ENCODE peak calls at places on chromosome 15, in four cellular contexts. P is pancreas, E is AG04450, I is left lung. C is an unnamed sample. For H3K27me3, the result is how much of the 10 kb centered on the place peaks cover.

GRCh38 chr15:31080618-31081017 is 20.9 kb downstream of the TRPM1 start:
- DNase-seq in P (peak), E (no peak), I (peak), C (no peak)

GRCh38 chr15:57529748-57530147 is 62.0 kb upstream of the MYZAP start:
- DNase-seq in P (no peak), E (no peak), I (no peak), C (no peak)

GRCh38 chr15:39692464-39693327 is 89.9 kb downstream of the FSIP1 start:
- DNase-seq in P (no peak), E (no peak), I (no peak), C (no peak)

GRCh38 chr15:76310470-76311070 is 699 bp downstream of the ETFA start:
- DNase-seq in P (no peak), E (no peak), I (no peak), C (no peak)

GRCh38 chr15:39756806-39757522 is 25.7 kb downstream of the FSIP1 start:
- DNase-seq in P (no peak), E (peak), I (no peak), C (no peak)

GRCh38 chr15:87874896-87875661 is 381.5 kb downstream of the NTRK3 start:
- DNase-seq in P (peak), E (peak), I (peak), C (no peak)

GRCh38 chr15:97585408-97585807 is 375.1 kb upstream of the ARRDC4 start:
- DNase-seq in P (no peak), E (no peak), I (no peak), C (no peak)

GRCh38 chr15:25422021-25422420 is 16.8 kb downstream of the UBE3A start:
- DNase-seq in P (no peak), E (no peak), I (no peak), C (no peak)

GRCh38 chr15:52427804-52428203 is 100.9 kb downstream of the MYO5A start:
- DNase-seq in P (no peak), E (peak), I (no peak), C (no peak)

GRCh38 chr15:40330368-40330836 is 6.9 kb downstream of the INAFM2 start:
- DNase-seq in P (no peak), E (no peak), I (no peak), C (no peak)

GRCh38 chr15:41940441-41940857 is 31.9 kb downstream of the EHD4 start:
- DNase-seq in P (no peak), E (no peak), I (peak), C (no peak)

GRCh38 chr15:60614862-60615771 is 136.2 kb upstream of the ICE2 start:
- DNase-seq in P (no peak), E (no peak), I (peak), C (no peak)

GRCh38 chr15:41794081-41794480 is 19.8 kb downstream of the MAPKBP1 start:
- DNase-seq in P (no peak), E (no peak), I (no peak), C (no peak)

GRCh38 chr15:88115529-88116152 is 140.9 kb downstream of the NTRK3 start:
- DNase-seq in P (no peak), E (no peak), I (no peak), C (no peak)

GRCh38 chr15:77347197-77347596 is 72.7 kb downstream of the PEAK1 start:
- DNase-seq in P (no peak), E (no peak), I (no peak), C (no peak)

GRCh38 chr15:65408370-65409283 is 14.1 kb downstream of the IGDCC4 start:
- DNase-seq in P (no peak), E (no peak), I (no peak), C (no peak)

GRCh38 chr15:64851503-64851840 is 9.8 kb downstream of the PLEKHO2 start:
- DNase-seq in P (no peak), E (peak), I (peak), C (no peak)

GRCh38 chr15:66849393-66849745 is 147.3 kb downstream of the SMAD6 start:
- DNase-seq in P (no peak), E (no peak), I (no peak), C (no peak)

GRCh38 chr15:98873441-98874218 is 134.0 kb downstream of the PGPEP1L start:
- DNase-seq in P (no peak), E (no peak), I (no peak), C (no peak)

GRCh38 chr15:33587773-33588172 is 277.0 kb downstream of the RYR3 start:
- DNase-seq in P (no peak), E (no peak), I (no peak), C (no peak)

GRCh38 chr15:25536801-25537310 is 98.0 kb upstream of the UBE3A start:
- DNase-seq in P (no peak), E (no peak), I (no peak), C (no peak)

GRCh38 chr15:60918234-60918964 is 310.7 kb downstream of the RORA start:
- DNase-seq in P (peak), E (no peak), I (no peak), C (no peak)

GRCh38 chr15:56805466-56806146 is 72.3 kb upstream of the ZNF280D start:
- DNase-seq in P (no peak), E (peak), I (no peak), C (no peak)

GRCh38 chr15:40282144-40282869 is 557 bp downstream of the ANKRD63 start:
- DNase-seq in P (no peak), E (no peak), I (peak), C (peak)

GRCh38 chr15:74842581-74843444 is at the start of gene ULK3:
- DNase-seq in P (peak), E (peak), I (peak), C (peak)

GRCh38 chr15:94056314-94056713 is 175.0 kb upstream of the MCTP2 start:
- DNase-seq in P (no peak), E (peak), I (no peak), C (no peak)

GRCh38 chr15:67185621-67186225 is 68.7 kb downstream of the AAGAB start:
- DNase-seq in P (no peak), E (no peak), I (no peak), C (no peak)

GRCh38 chr15:34038023-34038403 is 991 bp downstream of the AVEN start:
- DNase-seq in P (no peak), E (no peak), I (no peak), C (no peak)

GRCh38 chr15:82877825-82878224 is 68.4 kb downstream of the WHAMM start:
- DNase-seq in P (no peak), E (no peak), I (no peak), C (no peak)

GRCh38 chr15:77568960-77569646 is 63.6 kb downstream of the LINGO1 start:
- DNase-seq in P (no peak), E (no peak), I (peak), C (no peak)

GRCh38 chr15:51093865-51094605 is 671 bp downstream of the TNFAIP8L3 start:
- DNase-seq in P (peak), E (no peak), I (peak), C (no peak)

GRCh38 chr15:39781967-39782292 is 711 bp downstream of the FSIP1 start:
- DNase-seq in P (no peak), E (no peak), I (no peak), C (no peak)

GRCh38 chr15:48244923-48245322 is 38.8 kb downstream of the SLC12A1 start:
- DNase-seq in P (no peak), E (no peak), I (no peak), C (no peak)

GRCh38 chr15:31005660-31006059 is 14.2 kb upstream of the MTMR10 start:
- DNase-seq in P (no peak), E (no peak), I (no peak), C (no peak)

GRCh38 chr15:85622432-85622831 is 172.3 kb downstream of the KLHL25 start:
- DNase-seq in P (no peak), E (peak), I (no peak), C (no peak)

GRCh38 chr15:59791646-59792208 is 102.6 kb upstream of the BNIP2 start:
- DNase-seq in P (no peak), E (no peak), I (no peak), C (no peak)

GRCh38 chr15:52653451-52653964 is 25.7 kb downstream of the ATOSA start:
- DNase-seq in P (no peak), E (peak), I (no peak), C (no peak)

GRCh38 chr15:95152741-95153140 is 921.4 kb downstream of the MCTP2 start:
- DNase-seq in P (no peak), E (no peak), I (no peak), C (no peak)

GRCh38 chr15:71807691-71808091 is 2.7 kb upstream of the NR2E3 start:
- DNase-seq in P (no peak), E (no peak), I (no peak), C (no peak)

GRCh38 chr15:41698779-41699178 is 38.6 kb downstream of the MGA start:
- DNase-seq in P (no peak), E (peak), I (no peak), C (no peak)

GRCh38 chr15:70797464-70797863 is 34.1 kb upstream of the UACA start:
- DNase-seq in P (no peak), E (no peak), I (no peak), C (no peak)

GRCh38 chr15:70796516-70797310 is 33.4 kb upstream of the UACA start:
- DNase-seq in P (no peak), E (no peak), I (no peak), C (no peak)

GRCh38 chr15:70793694-70794093 is 30.3 kb upstream of the UACA start:
- DNase-seq in P (no peak), E (no peak), I (no peak), C (no peak)

GRCh38 chr15:70794596-70795310 is 31.4 kb upstream of the UACA start:
- DNase-seq in P (no peak), E (no peak), I (no peak), C (no peak)

GRCh38 chr15:70795311-70795665 is 31.9 kb upstream of the UACA start:
- DNase-seq in P (no peak), E (peak), I (no peak), C (no peak)
- H3K27me3 ChIP-seq in P (under half), E (under half), I (under half), C (under half)

DNA sequence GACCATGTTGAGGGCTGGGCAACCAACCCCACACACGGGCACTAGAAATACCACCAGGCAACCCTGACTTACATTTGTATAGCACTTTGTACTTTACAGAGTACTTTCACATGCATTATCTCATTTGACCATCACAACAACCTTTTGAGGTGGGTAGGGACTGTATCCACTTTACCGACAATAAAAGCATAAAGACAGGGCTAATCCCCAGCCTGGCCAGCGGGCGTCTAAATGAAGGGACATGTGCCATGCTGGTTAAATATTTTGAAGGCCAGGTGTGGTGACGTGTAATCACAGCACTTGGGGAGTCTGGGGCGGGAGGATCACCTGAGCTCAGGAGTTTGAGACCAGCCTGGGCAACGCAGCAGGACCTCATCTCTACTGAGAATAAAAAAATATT is 23.6 kb downstream of the RASGRP1 start:
- DNase-seq in P (no peak), E (no peak), I (no peak), C (no peak)
- TF ChIP-seq CTCF in P (no peak), E (no peak), I (no peak), C (no peak)

DNA sequence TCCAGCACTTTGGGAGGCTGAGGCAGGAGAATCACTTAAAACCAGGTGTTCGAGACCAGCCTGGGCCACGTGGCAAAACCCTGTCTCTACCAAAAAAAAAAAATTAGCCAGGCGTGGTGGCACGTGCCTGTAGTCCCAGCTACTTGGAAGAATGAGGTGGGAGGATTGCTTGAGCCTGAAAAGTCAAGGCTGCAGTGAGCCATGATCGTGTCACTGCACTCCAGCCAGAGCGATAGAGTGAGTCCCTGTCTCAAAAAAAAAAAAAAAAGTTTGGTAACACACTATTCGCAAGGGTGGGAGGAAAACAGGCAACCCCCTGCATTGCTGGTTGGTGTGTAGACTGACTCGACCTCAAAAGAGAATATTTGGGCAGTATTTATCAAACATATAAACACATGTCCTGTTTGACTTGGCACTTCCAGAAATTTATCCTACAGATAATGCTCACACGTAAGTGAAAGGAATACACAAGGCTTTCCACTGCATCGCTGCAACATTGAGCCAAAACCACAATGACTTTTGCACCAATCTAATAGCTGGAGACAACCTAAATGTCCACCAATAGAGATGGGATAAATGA is 3.1 kb upstream of the ANPEP start:
- DNase-seq in P (no peak), E (no peak), I (no peak), C (no peak)
- H3K27me3 ChIP-seq in P (under half), E (under half), I (under half), C (under half)

GRCh38 chr15:63460210-63461135 is 43.9 kb upstream of the USP3 start:
- DNase-seq in P (no peak), E (no peak), I (no peak), C (no peak)
- TF ChIP-seq CTCF in P (no peak), E (no peak), I (no peak), C (no peak)

DNA sequence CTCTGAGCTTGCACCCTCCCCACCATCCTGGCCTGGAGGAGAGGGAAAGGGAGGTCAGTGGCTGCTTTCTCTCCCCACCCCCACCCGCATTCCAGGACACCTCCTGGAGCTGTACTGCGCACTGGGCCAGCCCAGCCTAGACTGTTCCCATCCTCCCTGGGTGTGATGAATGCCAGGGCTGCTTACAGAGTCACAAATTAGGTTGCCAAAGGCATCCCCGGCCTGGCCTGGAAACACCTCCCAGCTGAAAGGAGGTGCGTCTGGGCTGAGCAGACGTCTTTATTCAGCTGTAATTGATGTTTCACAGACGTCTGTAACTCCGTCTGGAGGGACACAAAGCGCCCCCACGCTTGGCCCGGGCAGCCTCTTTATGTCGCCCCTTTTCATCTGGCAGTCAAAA is 47.6 kb downstream of the RHCG start:
- DNase-seq in P (no peak), E (no peak), I (no peak), C (no peak)
- H3K27me3 ChIP-seq in P (under half), E (under half), I (under half), C (under half)

DNA sequence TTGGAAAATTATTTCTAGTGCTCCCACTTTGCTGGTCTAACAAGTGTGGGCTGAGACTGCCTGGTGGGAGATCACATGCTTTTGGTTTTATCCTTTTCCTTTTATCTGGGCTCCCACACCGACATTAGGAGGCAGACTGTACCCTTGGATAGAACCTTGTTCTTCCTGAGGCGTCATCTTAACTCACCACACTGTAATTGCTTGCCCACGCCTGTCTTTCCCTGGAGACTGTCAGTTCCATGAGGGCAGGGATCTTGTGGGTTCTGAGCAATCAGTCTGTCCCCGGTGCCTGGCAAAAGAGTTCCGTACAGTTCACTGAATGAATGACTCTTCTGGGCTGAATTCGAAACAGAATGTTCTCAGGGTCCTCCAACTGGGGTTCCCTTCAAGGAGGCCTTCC is 124.6 kb upstream of the ABHD17C start:
- DNase-seq in P (no peak), E (no peak), I (no peak), C (no peak)
- TF ChIP-seq CTCF in P (no peak), E (no peak), I (no peak), C (no peak)

GRCh38 chr15:28929200-28929599 is 43.4 kb downstream of the APBA2 start:
- DNase-seq in P (no peak), E (no peak), I (no peak), C (no peak)
- H3K27me3 ChIP-seq in P (under half), E (under half), I (under half), C (under half)

GRCh38 chr15:101394056-101394630 is 95.4 kb downstream of the PCSK6 start:
- DNase-seq in P (no peak), E (no peak), I (peak), C (no peak)

GRCh38 chr15:101393172-101393571 is 96.3 kb downstream of the PCSK6 start:
- DNase-seq in P (no peak), E (no peak), I (peak), C (no peak)

GRCh38 chr15:101391981-101392566 is 97.0 kb upstream of the SNRPA1 start:
- DNase-seq in P (no peak), E (no peak), I (no peak), C (no peak)

GRCh38 chr15:101396484-101397261 is 92.8 kb downstream of the PCSK6 start:
- DNase-seq in P (no peak), E (no peak), I (peak), C (no peak)

DNA sequence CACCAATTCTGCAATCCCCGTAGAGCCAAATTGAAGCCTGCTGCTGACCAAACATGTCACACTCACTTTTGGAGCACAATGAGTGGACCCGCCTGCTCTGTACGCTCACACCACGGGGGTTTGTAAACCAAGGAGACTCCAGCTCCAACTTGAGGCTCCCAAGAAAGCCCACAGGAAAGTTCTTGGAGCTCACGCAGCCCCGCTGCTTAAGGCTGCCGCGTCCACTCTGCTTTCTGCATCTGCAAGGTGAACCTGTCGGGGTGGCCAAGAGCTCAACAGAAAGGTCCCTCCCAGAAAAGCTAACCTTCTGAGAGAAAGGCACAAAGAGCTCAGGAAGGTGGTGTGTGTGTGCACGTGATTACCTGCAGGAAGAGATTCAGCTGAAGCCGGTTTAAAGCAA is 94.9 kb downstream of the PCSK6 start:
- DNase-seq in P (no peak), E (no peak), I (peak), C (no peak)
- TF ChIP-seq CTCF in P (no peak), E (no peak), I (no peak), C (no peak)